ENCODE peak calls at places on chromosomes 6 and 20, in five cellular contexts. L, F, Y, E and U are unnamed samples. For H3K27me3 and H3K36me3, the result is how much of the 10 kb centered on the place peaks cover.

GRCh38 chr6:83221886-83222479 is 28.8 kb downstream of the RWDD2A start:
- DNase-seq in L (peak), Y (peak), E (no peak), F (no peak), U (no peak)

GRCh38 chr20:52150440-52151258 is 40.9 kb downstream of the ZFP64 start:
- DNase-seq in Y (peak), F (no peak), E (peak), L (peak), U (no peak)

GRCh38 chr6:100228437-100229424 is 234.7 kb upstream of the MCHR2 start:
- DNase-seq in Y (peak), E (no peak), F (peak), L (peak), U (peak)

GRCh38 chr20:46951405-46951804 is 56.8 kb downstream of the EYA2 start:
- DNase-seq in E (no peak), F (no peak), Y (peak), L (no peak), U (no peak)

GRCh38 chr6:122589115-122589514 is 21.1 kb upstream of the PKIB start:
- DNase-seq in E (no peak), Y (no peak), L (no peak), F (no peak), U (no peak)

GRCh38 chr20:57522380-57522973 is 2.5 kb downstream of the CTCFL start:
- DNase-seq in E (no peak), F (no peak), L (no peak), Y (no peak), U (no peak)

GRCh38 chr6:81777586-81778268 is 25.2 kb upstream of the TENT5A start:
- DNase-seq in L (no peak), F (no peak), Y (peak), E (no peak), U (no peak)

GRCh38 chr6:36302227-36302976 is 32.5 kb downstream of the PNPLA1 start:
- DNase-seq in F (peak), E (peak), L (peak), Y (peak), U (peak)

GRCh38 chr20:18276821-18277220 is 11.5 kb upstream of the ZNF133 start:
- DNase-seq in E (peak), L (peak), Y (peak), F (peak), U (peak)

DNA sequence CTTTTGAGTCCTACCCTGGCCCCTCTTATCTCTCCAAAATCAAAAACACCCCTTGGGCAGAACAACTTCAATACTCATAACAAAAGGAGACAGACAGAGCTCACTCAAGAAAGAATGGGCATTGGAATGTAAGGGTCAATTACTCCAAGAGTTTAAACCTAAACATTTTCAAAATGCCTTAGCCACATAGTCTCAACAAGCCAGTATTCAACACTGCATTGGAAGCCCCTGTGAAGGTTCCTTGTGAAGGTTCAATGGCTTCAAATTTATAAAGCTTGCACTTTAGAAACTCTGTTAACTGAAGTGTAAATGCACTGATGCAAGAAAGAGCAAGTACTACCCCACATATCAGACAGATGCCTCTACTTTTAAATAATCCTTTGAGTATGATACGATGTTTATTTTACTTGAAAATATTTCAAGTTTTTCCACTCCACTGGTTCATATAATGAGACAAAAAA is 139.1 kb upstream of the LAMP5 start:
- DNase-seq in E (no peak), Y (no peak), F (no peak), L (peak), U (no peak)
- H3K4me3 ChIP-seq in E (no peak), Y (no peak), F (no peak), L (no peak), U (no peak)

GRCh38 chr6:93418448-93419303 is 683 bp downstream of the EPHA7 start:
- DNase-seq in F (no peak), E (no peak), Y (peak), L (peak), U (peak)

GRCh38 chr6:93418113-93418447 is 1.3 kb downstream of the EPHA7 start:
- DNase-seq in L (no peak), Y (no peak), F (no peak), E (no peak), U (no peak)

GRCh38 chr6:93419304-93420162 is at the start of gene EPHA7:
- DNase-seq in L (peak), F (no peak), E (no peak), Y (peak), U (peak)

GRCh38 chr6:93417421-93417996 is 1.9 kb downstream of the EPHA7 start:
- DNase-seq in L (no peak), Y (peak), E (no peak), F (no peak), U (peak)

GRCh38 chr6:93420163-93420806 is 926 bp upstream of the EPHA7 start:
- DNase-seq in L (peak), F (no peak), Y (no peak), E (no peak), U (no peak)
- H3K27me3 ChIP-seq in L (under half), F (under half), Y (under half), E (under half), U (under half)

GRCh38 chr6:34867484-34867883 is 20.4 kb downstream of the TAF11 start:
- DNase-seq in F (no peak), L (peak), Y (no peak), E (no peak), U (no peak)

GRCh38 chr6:34875292-34876213 is 12.3 kb downstream of the TAF11 start:
- DNase-seq in L (no peak), E (no peak), Y (no peak), F (no peak), U (no peak)

GRCh38 chr6:34876451-34876850 is 11.4 kb downstream of the TAF11 start:
- DNase-seq in L (no peak), F (no peak), E (no peak), Y (no peak), U (no peak)

GRCh38 chr6:34871853-34872252 is 16.0 kb downstream of the TAF11 start:
- DNase-seq in F (no peak), Y (no peak), E (no peak), L (no peak), U (no peak)

GRCh38 chr6:34872332-34872731 is 15.5 kb downstream of the TAF11 start:
- DNase-seq in Y (no peak), L (no peak), E (no peak), F (no peak), U (no peak)
- H3K36me3 ChIP-seq in Y (under half), L (under half), E (half or more), F (under half), U (half or more)

GRCh38 chr20:708956-709355 is 33.4 kb upstream of the SCRT2 start:
- DNase-seq in L (no peak), Y (no peak), E (no peak), F (no peak), U (no peak)
- H3K4me3 ChIP-seq in L (peak), Y (no peak), E (no peak), F (no peak), U (no peak)

DNA sequence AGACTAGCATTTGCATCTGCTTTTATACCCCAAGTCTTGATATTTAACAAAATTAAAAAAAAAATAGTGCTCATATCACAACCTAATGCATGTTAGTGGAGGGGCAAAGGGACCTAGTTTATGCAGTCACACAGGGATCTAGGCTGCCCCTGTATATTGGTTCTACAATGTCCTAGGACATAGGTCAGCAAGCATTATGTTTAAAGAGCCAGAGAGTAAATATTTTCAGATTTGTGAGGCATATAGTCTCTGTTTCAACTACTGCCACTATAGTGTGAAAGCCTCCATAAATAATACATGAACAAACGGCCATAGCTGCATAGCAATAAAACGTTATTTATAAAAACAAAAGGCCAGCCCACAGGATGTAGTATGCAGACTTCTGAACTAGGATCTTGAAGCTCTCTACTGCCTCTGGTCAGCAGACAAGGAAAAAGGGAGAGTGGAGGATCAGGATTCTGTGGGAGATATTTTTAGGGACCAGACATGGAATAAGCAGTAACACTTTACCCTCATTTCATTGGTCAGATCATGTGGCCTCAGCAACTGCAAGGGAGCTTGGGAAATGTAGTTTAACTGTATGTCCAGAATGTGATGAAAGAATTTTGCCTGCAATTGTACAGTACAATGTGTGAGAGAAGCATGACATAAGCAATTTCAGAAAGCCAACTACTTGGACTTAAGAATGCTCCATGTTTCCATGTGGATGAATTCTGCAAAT is 414.2 kb upstream of the SPTLC3 start:
- DNase-seq in Y (no peak), F (no peak), L (peak), E (no peak), U (no peak)
- H3K27me3 ChIP-seq in Y (under half), F (under half), L (under half), E (under half), U (under half)

GRCh38 chr6:142173980-142174379 is 26.9 kb downstream of the VTA1 start:
- DNase-seq in L (no peak), E (no peak), Y (no peak), F (no peak), U (no peak)

GRCh38 chr6:142171351-142171750 is 24.3 kb downstream of the VTA1 start:
- DNase-seq in E (no peak), Y (no peak), F (no peak), L (no peak), U (no peak)

GRCh38 chr6:142172758-142173157 is 25.7 kb downstream of the VTA1 start:
- DNase-seq in F (no peak), L (no peak), E (no peak), Y (no peak), U (no peak)

GRCh38 chr6:142174681-142175080 is 27.6 kb downstream of the VTA1 start:
- DNase-seq in F (no peak), E (no peak), L (no peak), Y (no peak), U (no peak)
- H3K36me3 ChIP-seq in F (under half), E (half or more), L (under half), Y (under half), U (half or more)

GRCh38 chr20:63235399-63235983 is at the start of gene BIRC7:
- DNase-seq in F (no peak), L (no peak), Y (no peak), E (no peak), U (no peak)
- H3K4me3 ChIP-seq in F (no peak), L (peak), Y (no peak), E (no peak), U (no peak)

DNA sequence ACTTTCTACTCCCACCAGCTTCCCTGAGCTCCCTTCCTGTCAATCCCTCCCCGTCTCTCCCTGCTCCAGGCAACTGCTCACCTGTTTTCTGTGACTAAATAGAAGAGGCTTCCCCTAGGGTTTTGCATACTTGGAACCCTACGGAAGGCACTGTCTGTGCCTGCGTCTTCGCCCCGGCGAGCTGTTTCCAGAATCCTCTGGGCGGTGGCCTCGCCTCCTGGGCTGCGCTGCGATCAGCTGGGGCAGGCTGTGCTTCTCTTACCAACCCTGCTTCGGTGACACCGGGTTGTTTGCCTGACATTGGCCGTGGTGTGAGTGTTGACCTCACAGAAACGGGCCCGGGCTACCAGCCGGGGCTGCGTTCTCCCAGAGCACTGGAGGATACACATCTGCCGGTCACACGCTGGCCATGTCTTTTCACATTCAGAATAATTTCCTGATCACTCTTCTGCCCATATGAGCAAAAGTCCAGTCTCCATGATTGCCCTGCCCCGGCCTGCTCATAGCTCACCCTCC is 29.4 kb upstream of the CCR6 start:
- DNase-seq in Y (no peak), F (no peak), L (no peak), E (no peak), U (no peak)
- H3K27me3 ChIP-seq in Y (under half), F (under half), L (under half), E (under half), U (under half)

GRCh38 chr6:37316071-37316470 is 37.7 kb upstream of the RNF8 start:
- DNase-seq in L (no peak), Y (peak), E (no peak), F (no peak), U (no peak)
- H3K36me3 ChIP-seq in L (under half), Y (under half), E (half or more), F (half or more), U (under half)

GRCh38 chr6:45555981-45556771 is 178.4 kb upstream of the SUPT3H start:
- DNase-seq in Y (peak), L (no peak), E (no peak), F (no peak), U (no peak)
- H3K4me3 ChIP-seq in Y (peak), L (no peak), E (no peak), F (no peak), U (no peak)